ENCODE peak calls at places on chromosome 21, in nine cellular contexts. M, A, E, K, L, Q, D, Z and O are unnamed samples.

GRCh38 chr21:18991846-18992245 is 588.3 kb upstream of the TMPRSS15 start:
- DNase-seq in D (no peak), L (no peak), Z (no peak), E (no peak), A (no peak), K (no peak), Q (no peak), M (no peak), O (no peak)

GRCh38 chr21:42375141-42375905 is 9.0 kb upstream of the TFF1 start:
- DNase-seq in E (no peak), A (no peak), M (no peak), L (peak), Z (no peak), D (no peak), Q (peak), K (no peak), O (no peak)

GRCh38 chr21:38289697-38290096 is 32.9 kb downstream of the KCNJ15 start:
- DNase-seq in Q (no peak), L (no peak), A (no peak), D (no peak), K (peak), M (no peak), E (peak), Z (no peak), O (peak)

GRCh38 chr21:17834639-17835354 is 15.6 kb upstream of the C21orf91 start:
- DNase-seq in M (no peak), A (no peak), Z (no peak), Q (no peak), D (no peak), K (no peak), L (no peak), E (no peak), O (no peak)

GRCh38 chr21:42002421-42002958 is 7.7 kb downstream of the ZBTB21 start:
- DNase-seq in K (peak), Q (no peak), Z (no peak), L (no peak), E (no peak), D (no peak), M (no peak), A (no peak), O (peak)

GRCh38 chr21:42375966-42376337 is 9.6 kb upstream of the TFF1 start:
- DNase-seq in E (no peak), A (no peak), Q (no peak), Z (no peak), M (no peak), K (no peak), L (no peak), D (no peak), O (no peak)

GRCh38 chr21:37797403-37797802 is 118.9 kb downstream of the KCNJ6 start:
- DNase-seq in Z (no peak), A (no peak), L (no peak), E (no peak), K (no peak), D (no peak), Q (no peak), M (no peak), O (no peak)

GRCh38 chr21:38272215-38272614 is 15.4 kb downstream of the KCNJ15 start:
- DNase-seq in A (no peak), K (no peak), Q (no peak), L (no peak), Z (no peak), D (no peak), M (no peak), E (no peak), O (no peak)

GRCh38 chr21:32492376-32492775 is 79.9 kb downstream of the EVA1C start:
- DNase-seq in E (no peak), K (no peak), D (no peak), M (no peak), Z (no peak), Q (no peak), A (no peak), L (no peak), O (no peak)

GRCh38 chr21:17848228-17848627 is 29.1 kb upstream of the C21orf91 start:
- DNase-seq in Q (no peak), D (peak), K (peak), Z (no peak), E (no peak), M (peak), A (no peak), L (peak), O (peak)

GRCh38 chr21:41928621-41929220 is 25.1 kb downstream of the C2CD2 start:
- DNase-seq in A (no peak), Z (peak), Q (no peak), K (no peak), E (no peak), M (no peak), D (no peak), L (no peak), O (no peak)

GRCh38 chr21:14270631-14271030 is 54.7 kb downstream of the RBM11 start:
- DNase-seq in D (no peak), L (peak), E (no peak), Q (no peak), K (no peak), A (no peak), M (no peak), Z (no peak), O (no peak)

GRCh38 chr21:14273736-14274538 is 58.0 kb downstream of the RBM11 start:
- DNase-seq in E (peak), M (peak), K (no peak), Q (peak), Z (no peak), A (no peak), L (peak), D (peak), O (no peak)

GRCh38 chr21:14271053-14271452 is 55.1 kb downstream of the RBM11 start:
- DNase-seq in L (no peak), K (no peak), D (no peak), M (no peak), A (no peak), Z (no peak), Q (no peak), E (no peak), O (no peak)

GRCh38 chr21:14275806-14276205 is 59.8 kb downstream of the RBM11 start:
- DNase-seq in M (no peak), E (no peak), Z (no peak), A (no peak), Q (no peak), D (no peak), L (no peak), K (no peak), O (no peak)
- TF ChIP-seq CTCF in M (no peak), E (no peak), Z (no peak), A (no peak), Q (no peak), D (no peak), L (no peak), K (no peak), O (no peak)

DNA sequence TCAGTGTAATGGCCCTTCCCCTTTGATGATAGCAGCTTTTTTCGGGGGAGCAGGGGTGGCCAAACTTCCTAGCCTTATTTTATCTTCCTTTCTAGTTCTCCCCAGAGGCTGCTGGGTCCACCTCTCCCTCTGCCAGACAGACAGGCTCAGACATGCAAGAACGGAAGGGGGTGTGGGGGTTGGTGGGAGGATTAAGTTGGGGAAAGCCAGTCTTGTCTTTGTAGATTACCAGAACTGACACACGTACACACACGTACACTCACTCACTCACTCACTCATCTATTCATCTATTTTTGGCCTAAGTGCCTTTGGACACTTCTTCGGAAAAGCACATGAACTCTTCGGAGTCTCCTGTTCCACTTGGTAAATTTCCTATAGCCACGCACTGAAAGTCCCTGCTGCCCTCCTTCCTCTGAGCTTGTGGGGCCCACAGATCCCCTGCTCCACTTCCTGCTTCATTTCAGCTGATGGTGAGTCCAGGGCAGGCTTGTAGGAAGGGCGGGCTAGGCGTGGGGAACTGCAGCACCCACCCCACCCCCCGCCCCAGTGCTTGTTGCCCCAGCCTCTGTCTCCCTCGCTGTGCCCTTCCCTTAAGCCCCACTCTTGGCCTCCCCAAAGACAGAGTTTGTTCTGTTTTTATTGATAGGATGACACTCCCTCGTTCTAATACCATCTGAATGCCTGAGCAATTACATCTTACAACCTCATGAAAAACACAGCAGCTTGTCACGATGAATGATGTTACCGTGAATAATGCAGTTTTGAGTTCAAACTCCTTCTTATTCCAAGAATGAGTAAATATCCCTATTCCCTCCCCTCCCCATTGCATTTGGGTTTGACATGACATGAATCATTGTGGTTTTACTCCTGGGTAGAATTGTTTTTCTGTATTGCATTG is 60.7 kb upstream of the ATP5PO start:
- DNase-seq in D (peak), M (no peak), L (no peak), E (no peak), A (peak), Z (peak), Q (no peak), K (peak), O (peak)
- H3K4me3 ChIP-seq in D (no peak), M (no peak), L (no peak), E (no peak), A (peak), Z (peak), Q (no peak), K (no peak), O (no peak)

GRCh38 chr21:45289655-45290515 is 2.2 kb upstream of the POFUT2 start:
- DNase-seq in Q (no peak), E (no peak), L (no peak), K (peak), A (no peak), M (peak), Z (no peak), D (peak), O (no peak)
- TF ChIP-seq CTCF in Q (peak), E (no peak), L (no peak), K (peak), A (no peak), M (no peak), Z (peak), D (no peak), O (peak)

DNA sequence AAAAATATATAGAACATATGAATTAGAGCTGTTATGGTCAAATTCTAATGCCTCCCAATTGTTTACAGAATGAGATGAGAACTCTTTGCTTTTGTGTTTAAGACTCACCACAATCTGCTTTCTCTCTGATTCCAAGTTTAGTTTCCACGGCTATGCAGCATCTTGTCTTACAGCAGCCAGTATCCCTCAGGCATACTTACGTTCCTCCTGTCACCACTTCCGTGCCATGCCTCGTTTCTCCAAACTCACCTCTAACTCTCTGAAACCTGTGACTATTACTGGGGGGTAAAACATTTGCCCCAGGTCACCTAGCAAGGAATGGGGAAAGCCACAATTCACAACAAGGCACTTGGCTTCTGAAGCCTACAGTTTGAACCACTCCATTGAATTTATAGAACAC is 192.8 kb upstream of the NRIP1 start:
- DNase-seq in E (no peak), Q (no peak), A (no peak), D (no peak), M (no peak), K (no peak), L (no peak), Z (no peak), O (no peak)
- H3K4me3 ChIP-seq in E (no peak), Q (no peak), A (no peak), D (no peak), M (no peak), K (no peak), L (no peak), Z (no peak), O (no peak)

DNA sequence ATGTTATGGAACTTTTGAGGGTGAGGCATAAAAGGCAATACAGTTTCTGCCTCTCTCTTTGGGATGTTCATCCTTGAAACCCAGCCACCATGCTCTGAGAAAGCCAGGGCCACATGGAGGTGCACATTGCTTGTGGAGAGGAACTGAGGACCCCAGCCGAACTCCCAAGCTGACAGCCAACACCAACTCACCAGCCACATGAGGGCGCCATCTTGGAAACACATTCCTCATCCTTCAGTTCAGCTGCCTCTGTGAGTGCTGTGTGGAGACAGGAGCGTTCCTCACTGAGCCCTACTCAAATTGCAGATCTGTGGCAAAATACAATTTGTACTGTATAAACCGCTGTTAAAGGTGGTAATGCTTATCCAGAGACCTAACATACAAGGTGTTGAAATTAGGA is 137.5 kb downstream of the GABPA start:
- DNase-seq in D (no peak), L (no peak), Q (peak), E (no peak), K (no peak), M (no peak), A (no peak), Z (no peak), O (no peak)
- TF ChIP-seq CTCF in D (no peak), L (no peak), Q (peak), E (no peak), K (no peak), M (no peak), A (no peak), Z (peak), O (peak)

DNA sequence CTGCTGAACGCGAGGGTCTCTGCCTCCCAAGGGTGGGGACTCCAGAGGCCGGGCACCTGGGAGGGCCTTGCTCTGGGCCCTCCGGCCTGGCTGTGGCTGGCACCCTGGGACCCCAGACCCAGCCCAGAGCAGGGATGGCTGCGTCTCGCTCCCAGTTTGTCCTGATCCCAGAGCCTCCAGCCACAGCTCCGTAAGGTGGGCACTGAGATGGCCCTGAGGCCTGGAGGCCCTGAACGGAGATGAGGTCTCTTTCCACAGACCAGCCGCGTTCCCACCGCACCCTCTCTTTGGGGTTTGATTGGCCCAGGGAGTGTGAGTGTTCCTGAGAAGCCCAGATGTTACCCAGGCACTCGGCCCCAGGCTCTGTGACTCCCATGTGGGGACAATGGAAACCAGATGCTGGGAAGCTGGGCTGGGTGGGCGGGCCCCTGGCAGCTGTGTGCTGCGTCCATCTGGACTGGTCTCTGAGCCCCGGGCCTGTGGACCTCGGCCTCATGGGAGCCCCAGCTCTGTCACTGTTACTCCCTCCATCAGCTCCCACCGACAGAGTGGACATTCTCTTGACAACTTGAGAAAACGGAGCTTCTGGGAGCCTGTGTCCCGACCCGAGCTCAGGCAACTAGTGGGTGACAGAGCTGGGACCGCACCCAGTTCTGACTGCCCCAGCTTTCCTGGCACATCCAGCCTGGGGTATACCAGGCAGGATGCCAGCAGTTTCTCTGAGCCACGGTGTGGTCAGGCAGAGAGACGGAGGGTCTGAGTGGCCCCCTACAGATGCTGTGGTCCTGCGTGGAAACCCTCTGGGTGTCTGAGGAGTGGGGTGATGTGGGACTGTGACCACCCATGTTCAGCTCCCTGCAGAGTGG is 9.8 kb upstream of the COL6A1 start:
- DNase-seq in E (no peak), D (peak), Q (no peak), M (no peak), Z (no peak), A (no peak), L (no peak), K (peak), O (peak)
- H3K4me3 ChIP-seq in E (no peak), D (peak), Q (no peak), M (peak), Z (no peak), A (peak), L (no peak), K (peak), O (no peak)

DNA sequence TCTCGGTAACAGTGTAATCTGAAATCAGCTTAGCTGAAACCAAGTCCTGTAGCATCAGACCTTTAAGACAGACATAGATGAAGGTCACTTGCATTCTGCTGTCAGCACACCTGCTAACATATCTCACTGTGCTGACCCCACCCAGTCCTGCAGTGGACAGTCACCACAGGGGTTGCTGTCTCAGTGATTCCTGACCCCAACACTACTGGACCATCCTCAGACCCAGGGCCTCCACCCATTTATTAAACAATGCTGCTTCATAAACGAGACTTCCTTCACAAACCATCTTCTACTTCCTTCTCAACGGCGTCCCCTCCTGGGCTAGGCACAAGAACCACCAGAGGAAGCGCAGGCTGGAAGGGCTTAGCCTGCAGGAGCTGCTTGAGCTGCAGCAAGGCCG is 17.8 kb upstream of the LSS start:
- DNase-seq in L (no peak), D (no peak), K (no peak), A (no peak), Q (no peak), E (no peak), Z (no peak), M (no peak), O (no peak)
- TF ChIP-seq CTCF in L (no peak), D (no peak), K (no peak), A (no peak), Q (no peak), E (no peak), Z (no peak), M (no peak), O (no peak)

GRCh38 chr21:36722370-36723368 is 23.8 kb downstream of the SIM2 start:
- DNase-seq in M (no peak), L (no peak), K (no peak), E (no peak), Z (no peak), D (no peak), Q (no peak), A (no peak), O (no peak)
- H3K4me3 ChIP-seq in M (no peak), L (no peak), K (no peak), E (no peak), Z (no peak), D (no peak), Q (no peak), A (no peak), O (no peak)